ENCODE peak calls at places on chromosomes 5 and 9, in seven cellular contexts. D is fibroblast of lung, X is foreskin fibroblast, S is ovary, K is HL-60, P is heart right ventricle, L is left ventricle myocardium inferior. A is an unnamed sample.

GRCh38 chr9:81497096-81497495 is 192.3 kb downstream of the TLE1 start:
- DNase-seq in K (no peak), D (no peak), X (no peak), S (no peak), L (no peak), P (no peak), A (no peak)

GRCh38 chr5:58459276-58459859 is 518 bp downstream of the PLK2 start:
- DNase-seq in L (peak), S (peak), D (peak), X (no peak), P (peak), K (no peak), A (no peak)

GRCh38 chr9:95981741-95982390 is 106.4 kb downstream of the ERCC6L2 start:
- DNase-seq in K (no peak), D (no peak), L (no peak), S (no peak), X (no peak), P (no peak), A (no peak)

GRCh38 chr9:20811872-20812271 is 127.8 kb downstream of the FOCAD start:
- DNase-seq in L (no peak), S (no peak), P (no peak), X (no peak), D (peak), K (no peak), A (no peak)

GRCh38 chr5:159208508-159209437 is 580 bp downstream of the RNF145 start:
- DNase-seq in P (peak), S (peak), K (no peak), D (peak), L (peak), X (no peak), A (peak)

GRCh38 chr5:111197523-111197922 is 26.7 kb upstream of the CAMK4 start:
- DNase-seq in S (no peak), P (peak), K (no peak), L (no peak), X (peak), D (peak), A (no peak)

GRCh38 chr5:174337276-174338203 is 292.0 kb downstream of the NSG2 start:
- DNase-seq in D (no peak), X (no peak), P (no peak), K (no peak), S (no peak), L (no peak), A (no peak)

GRCh38 chr9:16179566-16179965 is 626.7 kb downstream of the CCDC171 start:
- DNase-seq in K (no peak), L (no peak), X (no peak), S (no peak), D (no peak), P (no peak), A (no peak)

GRCh38 chr5:130286971-130287370 is 382.7 kb downstream of the CHSY3 start:
- DNase-seq in X (no peak), L (no peak), S (no peak), D (no peak), P (no peak), K (no peak), A (no peak)

GRCh38 chr9:131237311-131237710 is 39.0 kb downstream of the FAM78A start:
- DNase-seq in X (no peak), K (no peak), P (no peak), S (peak), L (no peak), D (no peak), A (no peak)

GRCh38 chr5:172523146-172523745 is 68.9 kb upstream of the SH3PXD2B start:
- DNase-seq in L (no peak), P (no peak), D (no peak), K (no peak), S (no peak), X (no peak), A (no peak)

GRCh38 chr5:115494570-115495289 is 49.8 kb downstream of the FEM1C start:
- DNase-seq in K (no peak), D (no peak), X (peak), P (no peak), L (no peak), S (no peak), A (no peak)

GRCh38 chr5:33260098-33260497 is 180.7 kb upstream of the TARS1 start:
- DNase-seq in S (no peak), K (no peak), P (no peak), X (no peak), D (no peak), L (no peak), A (no peak)

GRCh38 chr9:83432104-83432627 is 106.0 kb downstream of the FRMD3 start:
- DNase-seq in P (peak), D (no peak), S (peak), K (no peak), L (peak), X (peak), A (peak)

GRCh38 chr5:31470608-31471007 is 61.3 kb downstream of the DROSHA start:
- DNase-seq in D (peak), L (peak), P (peak), S (no peak), X (peak), K (no peak), A (no peak)

DNA sequence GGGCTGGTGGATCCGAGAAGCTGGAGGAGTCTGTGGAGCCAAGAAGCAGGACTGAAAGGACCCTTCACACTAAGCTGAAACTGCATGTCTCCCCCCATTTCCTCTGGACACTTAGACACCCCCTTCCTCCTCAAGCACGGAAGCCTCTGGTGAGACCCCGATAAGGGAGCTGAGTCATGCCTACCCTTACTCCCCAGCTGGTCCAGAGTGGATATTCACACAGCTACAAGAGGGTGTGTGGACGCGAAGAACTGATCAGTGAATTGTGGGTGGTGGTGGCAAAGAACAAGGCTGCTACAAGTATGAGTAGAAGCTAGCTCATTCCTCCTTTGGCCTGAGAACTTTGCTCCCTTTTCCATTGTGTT is 4.3 kb downstream of the TLN1 start:
- DNase-seq in L (no peak), D (no peak), X (no peak), S (no peak), P (no peak), K (no peak), A (no peak)
- H3K4me3 ChIP-seq in L (peak), D (peak), X (peak), S (peak), P (peak), K (peak), A (peak)

GRCh38 chr5:72815580-72816296 is 723 bp upstream of the TNPO1 start:
- DNase-seq in X (no peak), S (no peak), P (no peak), L (no peak), D (peak), K (no peak), A (no peak)
- H3K4me3 ChIP-seq in X (peak), S (peak), P (peak), L (peak), D (peak), K (peak), A (peak)

DNA sequence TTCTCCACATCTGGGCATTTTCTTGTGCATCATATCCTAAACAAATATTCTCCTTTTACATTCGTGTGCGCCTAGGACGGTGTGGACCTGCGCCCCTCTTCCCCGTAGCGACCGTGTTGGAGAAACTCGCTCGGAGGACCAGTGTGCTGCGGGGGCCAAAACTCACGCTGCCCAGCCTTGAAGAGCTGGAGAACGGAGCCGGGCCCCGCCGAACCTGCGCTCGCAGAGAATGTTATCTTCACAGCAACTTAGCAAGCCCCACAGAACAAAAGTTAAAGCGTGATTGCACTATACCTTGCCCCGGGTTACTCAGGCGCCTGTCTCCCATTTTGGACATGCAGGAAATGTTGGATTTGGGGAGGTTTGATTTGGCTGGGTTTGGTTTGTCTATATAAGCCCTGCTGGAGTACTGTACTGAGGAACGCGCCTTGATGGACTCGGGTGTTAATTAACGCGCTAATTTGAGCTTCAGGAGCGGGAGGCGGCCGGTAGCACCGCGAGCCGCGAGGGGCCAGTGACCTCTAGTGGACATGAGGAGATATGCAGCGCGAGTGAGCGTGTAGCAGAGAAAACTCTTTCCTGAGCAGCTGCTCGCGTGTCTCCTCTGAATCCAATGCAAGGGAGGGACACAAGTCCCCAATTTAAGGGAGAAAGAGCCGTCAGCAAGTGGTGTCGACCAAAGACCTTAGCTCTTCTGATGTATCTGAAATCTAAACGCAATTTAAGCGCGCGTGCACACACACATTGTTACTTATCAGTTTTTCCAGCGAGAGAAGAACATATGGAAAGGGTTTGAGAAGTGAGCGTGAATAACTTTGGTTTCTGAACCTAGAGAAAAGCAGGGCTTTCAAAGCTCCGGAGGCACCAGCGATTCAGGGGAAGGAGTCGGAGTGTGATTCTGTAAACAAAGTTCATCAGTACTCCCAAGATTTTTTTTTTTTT is 192.1 kb downstream of the MEF2C start:
- DNase-seq in S (peak), D (peak), P (peak), K (no peak), L (peak), X (peak), A (peak)
- H3K4me3 ChIP-seq in S (no peak), D (peak), P (peak), K (no peak), L (peak), X (peak), A (no peak)

DNA sequence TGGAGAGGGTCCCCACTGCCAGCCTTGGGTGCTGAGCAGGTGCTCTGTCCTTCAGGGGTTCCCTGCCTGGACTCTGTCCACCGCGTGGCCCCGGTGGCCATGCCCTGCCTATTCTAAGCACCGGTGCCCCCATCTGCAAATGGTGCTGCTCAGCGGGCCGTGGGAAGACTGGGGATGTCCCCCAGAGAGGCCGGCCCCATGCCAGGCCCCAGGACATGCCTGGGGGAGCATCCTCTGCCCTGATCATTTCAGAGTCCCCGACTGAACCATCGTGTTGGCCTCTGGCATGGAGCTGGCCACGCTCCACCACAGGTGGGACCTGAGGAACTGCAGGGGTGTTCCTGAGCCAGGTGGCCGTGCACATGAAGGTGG is 64.7 kb downstream of the RXRA start:
- DNase-seq in K (no peak), S (no peak), X (no peak), D (no peak), L (no peak), P (no peak), A (no peak)
- H3K4me3 ChIP-seq in K (no peak), S (no peak), X (no peak), D (no peak), L (no peak), P (no peak), A (no peak)